ENCODE peak calls at places on chromosomes 16 and 17, in six cellular contexts. X is tibial nerve, L is cardiac muscle cell, N is hepatocyte, I is lung, H is Caco-2. V is an unnamed sample.
A peak's percentile ranks its signal among the peaks of the same experiment; 100 is the strongest.

GRCh38 chr17:1047886-1048470 is 51.0 kb downstream of the TIMM22 start:
- DNase-seq in X (no peak), L (no peak), N (no peak), I (no peak), H (no peak), V (no peak)

GRCh38 chr16:51907680-51908079 is 639.3 kb downstream of the TOX3 start:
- DNase-seq in X (no peak), L (no peak), N (no peak), I (no peak), H (no peak), V (no peak)

GRCh38 chr17:66661411-66661843 is 173.5 kb upstream of the CACNG5 start:
- DNase-seq in X (no peak), L (no peak), N (no peak), I (no peak), H (no peak), V (no peak)

GRCh38 chr16:54282202-54282922 is 4.2 kb downstream of the IRX3 start:
- DNase-seq in X (no peak), L (peak; percentile 88), N (peak; percentile 78), I (peak; percentile 76), H (peak; percentile 35), V (peak; percentile 40)

GRCh38 chr17:50172130-50172529 is 6.3 kb downstream of the SGCA start:
- DNase-seq in X (no peak), L (no peak), N (no peak), I (no peak), H (no peak), V (no peak)

GRCh38 chr17:82300707-82301270 is 16.6 kb downstream of the CD7 start:
- DNase-seq in X (no peak), L (peak; percentile 69), N (peak; percentile 76), I (peak; percentile 57), H (no peak), V (peak; percentile 74)

GRCh38 chr16:48479955-48480354 is 94.7 kb upstream of the SIAH1 start:
- DNase-seq in X (no peak), L (no peak), N (no peak), I (no peak), H (no peak), V (no peak)

GRCh38 chr16:48383877-48384304 is 1.3 kb downstream of the SIAH1 start:
- DNase-seq in X (no peak), L (peak; percentile 31), N (peak; percentile 47), I (no peak), H (no peak), V (peak; percentile 26)

GRCh38 chr17:68204736-68205135 is 43.1 kb upstream of the AMZ2 start:
- DNase-seq in X (no peak), L (no peak), N (peak; percentile 36), I (peak; percentile 64), H (no peak), V (no peak)

GRCh38 chr16:11585460-11586374 is 1.0 kb downstream of the LITAF start:
- DNase-seq in X (no peak), L (no peak), N (no peak), I (no peak), H (no peak), V (peak; percentile 43)

GRCh38 chr17:3535253-3535995 is 22.2 kb downstream of the TRPV3 start:
- DNase-seq in X (no peak), L (peak; percentile 79), N (peak; percentile 87), I (peak; percentile 51), H (no peak), V (peak; percentile 25)

GRCh38 chr17:4945176-4945943 is 3.0 kb downstream of the PFN1 start:
- DNase-seq in X (peak; percentile 49), L (no peak), N (peak; percentile 82), I (peak; percentile 84), H (peak; percentile 58), V (peak; percentile 87)

GRCh38 chr17:39926588-39927100 is 757 bp downstream of the ORMDL3 start:
- DNase-seq in X (no peak), L (peak; percentile 33), N (peak; percentile 66), I (peak; percentile 65), H (peak; percentile 54), V (peak; percentile 73)

GRCh38 chr16:57653936-57654335 is 14.2 kb upstream of the ADGRG3 start:
- DNase-seq in X (no peak), L (no peak), N (no peak), I (no peak), H (no peak), V (no peak)

GRCh38 chr17:51166198-51166986 is at the start of gene NME2:
- DNase-seq in X (peak; percentile 85), L (peak; percentile 92), N (peak; percentile 94), I (peak; percentile 90), H (peak; percentile 94), V (peak; percentile 92)

GRCh38 chr16:87965973-87966667 is 14.9 kb downstream of the BANP start:
- DNase-seq in X (no peak), L (no peak), N (no peak), I (no peak), H (no peak), V (no peak)

GRCh38 chr17:10261098-10261497 is 62.7 kb upstream of the GAS7 start:
- DNase-seq in X (no peak), L (no peak), N (no peak), I (no peak), H (no peak), V (no peak)

GRCh38 chr16:72664122-72664479 is 383.8 kb downstream of the ZFHX3 start:
- DNase-seq in X (no peak), L (no peak), N (no peak), I (no peak), H (no peak), V (no peak)

GRCh38 chr17:42050360-42051012 is at the start of gene C17orf113:
- DNase-seq in X (no peak), L (peak; percentile 81), N (peak; percentile 86), I (peak; percentile 56), H (peak; percentile 83), V (peak; percentile 69)

GRCh38 chr16:81832801-81833547 is 53.9 kb downstream of the PLCG2 start:
- DNase-seq in X (no peak), L (peak; percentile 51), N (no peak), I (no peak), H (no peak), V (no peak)

GRCh38 chr16:83272843-83273242 is 534.9 kb upstream of the HSBP1 start:
- DNase-seq in X (no peak), L (no peak), N (no peak), I (no peak), H (no peak), V (no peak)

GRCh38 chr16:52466998-52467397 is 79.9 kb downstream of the TOX3 start:
- DNase-seq in X (no peak), L (no peak), N (no peak), I (no peak), H (no peak), V (no peak)

GRCh38 chr17:49664706-49665211 is 13.1 kb downstream of the SPOP start:
- DNase-seq in X (no peak), L (no peak), N (no peak), I (no peak), H (no peak), V (no peak)

GRCh38 chr16:86910146-86910805 is 331.9 kb downstream of the FOXL1 start:
- DNase-seq in X (no peak), L (no peak), N (peak; percentile 41), I (no peak), H (no peak), V (no peak)

GRCh38 chr16:63789603-63790002 is 1332.3 kb downstream of the CDH11 start:
- DNase-seq in X (no peak), L (no peak), N (no peak), I (no peak), H (no peak), V (no peak)

GRCh38 chr16:52827456-52827855 is 225.2 kb downstream of the CHD9NB start:
- DNase-seq in X (no peak), L (no peak), N (no peak), I (no peak), H (no peak), V (no peak)

GRCh38 chr17:19992803-19993713 is 15.4 kb upstream of the AKAP10 start:
- DNase-seq in X (peak; percentile 83), L (peak; percentile 95), N (peak; percentile 96), I (peak; percentile 90), H (peak; percentile 93), V (peak; percentile 94)
- TF ChIP-seq CTCF in X (peak; percentile 49), L (peak; percentile 63), N (peak; percentile 89), I (peak; percentile 65), H (peak; percentile 76), V (peak; percentile 95)

GRCh38 chr17:79431175-79431574 is 179.7 kb downstream of the RBFOX3 start:
- DNase-seq in X (no peak), L (no peak), N (no peak), I (no peak), H (no peak), V (no peak)

GRCh38 chr17:79427621-79428539 is 183.0 kb downstream of the RBFOX3 start:
- DNase-seq in X (no peak), L (no peak), N (no peak), I (no peak), H (no peak), V (no peak)

GRCh38 chr17:79433396-79433795 is 177.5 kb downstream of the RBFOX3 start:
- DNase-seq in X (no peak), L (no peak), N (peak; percentile 59), I (no peak), H (no peak), V (no peak)

GRCh38 chr17:79428988-79429387 is 181.9 kb downstream of the RBFOX3 start:
- DNase-seq in X (no peak), L (no peak), N (no peak), I (no peak), H (no peak), V (no peak)

GRCh38 chr17:79429864-79430494 is 180.9 kb downstream of the RBFOX3 start:
- DNase-seq in X (no peak), L (no peak), N (no peak), I (no peak), H (no peak), V (no peak)
- H3K4me1 ChIP-seq in X (no peaks in the 10 kb centered on the region), L (no peaks in the 10 kb centered on the region), N (no peaks in the 10 kb centered on the region), I (no peaks in the 10 kb centered on the region), H (no peaks in the 10 kb centered on the region), V (no peaks in the 10 kb centered on the region)

GRCh38 chr17:7204828-7205461 is 14.7 kb downstream of the DLG4 start:
- DNase-seq in X (peak; percentile 58), L (peak; percentile 96), N (peak; percentile 91), I (peak; percentile 83), H (peak; percentile 78), V (peak; percentile 82)
- H3K4me3 ChIP-seq in X (peak overlapping the region; percentile 59), L (peak overlapping the region; percentile 27), N (peak overlapping the region; percentile 25), I (peak overlapping the region; percentile 2), H (peak overlapping the region; percentile 31), V (no peak overlapping the region)

GRCh38 chr16:30902070-30902972 is 5.9 kb downstream of the CTF1 start:
- DNase-seq in X (no peak), L (peak; percentile 89), N (peak; percentile 90), I (peak; percentile 57), H (no peak), V (peak; percentile 78)
- TF ChIP-seq CTCF in X (peak; percentile 89), L (no peak), N (peak; percentile 2), I (no peak), H (no peak), V (no peak)

GRCh38 chr17:31310877-31311276 is 3.0 kb downstream of the EVI2B start:
- DNase-seq in X (no peak), L (no peak), N (no peak), I (no peak), H (no peak), V (no peak)

GRCh38 chr17:31308935-31309334 is 4.9 kb downstream of the EVI2B start:
- DNase-seq in X (no peak), L (no peak), N (no peak), I (no peak), H (no peak), V (no peak)

GRCh38 chr17:31309525-31309924 is 4.3 kb downstream of the EVI2B start:
- DNase-seq in X (no peak), L (no peak), N (no peak), I (no peak), H (no peak), V (no peak)

GRCh38 chr17:31308372-31308905 is 5.4 kb downstream of the EVI2B start:
- DNase-seq in X (no peak), L (no peak), N (no peak), I (no peak), H (no peak), V (no peak)

GRCh38 chr17:31310260-31310659 is 3.6 kb downstream of the EVI2B start:
- DNase-seq in X (no peak), L (no peak), N (no peak), I (no peak), H (no peak), V (no peak)
- H3K4me1 ChIP-seq in X (no peaks in the 10 kb centered on the region), L (peaks cover 6% of the 10 kb centered on the region), N (peaks cover 3% of the 10 kb centered on the region), I (no peaks in the 10 kb centered on the region), H (no peaks in the 10 kb centered on the region), V (no peaks in the 10 kb centered on the region)